ENCODE peak calls at places on chromosomes 6 and 20, in four cellular contexts. O is K562, U is HEK293T, I is GM12878. H is an unnamed sample.

GRCh38 chr20:43717616-43717995 is 9.2 kb downstream of the GTSF1L start:
- DNase-seq in O (no peak), U (no peak), I (no peak), H (no peak)

GRCh38 chr6:105135056-105135455 is 44.8 kb downstream of the POPDC3 start:
- DNase-seq in U (peak), I (no peak), O (no peak), H (peak)

GRCh38 chr20:54041336-54041735 is 29.1 kb downstream of the BCAS1 start:
- DNase-seq in O (no peak), U (no peak), I (no peak), H (no peak)

GRCh38 chr6:13463941-13464340 is 23.5 kb downstream of the GFOD1 start:
- DNase-seq in O (no peak), U (no peak), I (no peak), H (no peak)

GRCh38 chr20:41276317-41276751 is 41.2 kb downstream of the ZHX3 start:
- DNase-seq in O (no peak), I (no peak), U (no peak), H (no peak)

GRCh38 chr6:14165091-14165490 is 47.5 kb downstream of the CD83 start:
- DNase-seq in O (no peak), I (no peak), U (no peak), H (no peak)

GRCh38 chr20:38420232-38421085 is 14.7 kb downstream of the SNHG17 start:
- DNase-seq in I (no peak), O (no peak), U (no peak), H (no peak)

GRCh38 chr20:63177134-63177784 is 38.7 kb downstream of the YTHDF1 start:
- DNase-seq in O (no peak), U (no peak), I (no peak), H (no peak)

GRCh38 chr6:34341481-34341971 is 50.9 kb downstream of the NUDT3 start:
- DNase-seq in U (no peak), I (no peak), O (no peak), H (no peak)

GRCh38 chr20:43046946-43047345 is 142.8 kb downstream of the PTPRT start:
- DNase-seq in O (no peak), U (no peak), I (no peak), H (no peak)

GRCh38 chr20:13105864-13106457 is 97.2 kb downstream of the SPTLC3 start:
- DNase-seq in O (peak), U (peak), I (no peak), H (peak)

GRCh38 chr6:140178550-140179334 is 804.3 kb upstream of the CITED2 start:
- DNase-seq in U (no peak), I (no peak), O (no peak), H (no peak)

GRCh38 chr6:23245559-23245958 is 676.2 kb downstream of the HDGFL1 start:
- DNase-seq in O (no peak), I (no peak), U (no peak), H (no peak)

GRCh38 chr6:99019341-99019740 is 71.6 kb upstream of the FBXL4 start:
- DNase-seq in O (no peak), I (no peak), U (no peak), H (no peak)

GRCh38 chr20:21796059-21796458 is 90.6 kb downstream of the PAX1 start:
- DNase-seq in I (no peak), O (no peak), U (no peak), H (peak)

GRCh38 chr6:68635706-68636513 is 828 bp downstream of the ADGRB3 start:
- DNase-seq in U (peak), O (peak), I (no peak), H (no peak)

GRCh38 chr6:107237992-107238660 is 122.8 kb upstream of the BEND3 start:
- DNase-seq in O (no peak), I (no peak), U (no peak), H (no peak)

GRCh38 chr20:62922451-62922921 is 3.8 kb downstream of the DIDO1 start:
- DNase-seq in I (no peak), U (no peak), O (no peak), H (no peak)

GRCh38 chr6:96939019-96939805 is 14.7 kb downstream of the KLHL32 start:
- DNase-seq in O (no peak), I (no peak), U (no peak), H (no peak)

GRCh38 chr6:112016335-112016734 is 37.6 kb upstream of the CCN6 start:
- DNase-seq in O (no peak), I (no peak), U (no peak), H (no peak)

GRCh38 chr6:130906736-130907381 is 79.7 kb downstream of the SMLR1 start:
- DNase-seq in I (no peak), O (no peak), U (no peak), H (no peak)

GRCh38 chr20:4809707-4810106 is 88.0 kb downstream of the PRND start:
- DNase-seq in O (no peak), I (peak), U (no peak), H (no peak)

GRCh38 chr20:58127731-58128130 is 100.7 kb downstream of the ANKRD60 start:
- DNase-seq in I (no peak), U (no peak), O (no peak), H (peak)

GRCh38 chr20:8079976-8080375 is 52.1 kb upstream of the PLCB1 start:
- DNase-seq in U (no peak), O (no peak), I (no peak), H (no peak)

GRCh38 chr6:89539779-89540178 is 98.8 kb downstream of the LYRM2 start:
- DNase-seq in U (no peak), I (no peak), O (no peak), H (no peak)

GRCh38 chr6:84696181-84696580 is 68.2 kb downstream of the TBX18 start:
- DNase-seq in O (no peak), I (no peak), U (no peak), H (no peak)

GRCh38 chr20:52312131-52312729 is 120.7 kb upstream of the ZFP64 start:
- DNase-seq in U (peak), I (peak), O (peak), H (peak)

GRCh38 chr6:64259372-64259771 is 623.8 kb downstream of the PHF3 start:
- DNase-seq in O (no peak), I (no peak), U (no peak), H (no peak)
- TF ChIP-seq TARDBP in O (no peak), I (no peak), U (no peak), H (no peak)

GRCh38 chr6:116277124-116277523 is 2.6 kb downstream of the TSPYL1 start:
- DNase-seq in U (no peak), O (no peak), I (no peak), H (no peak)

GRCh38 chr6:116278478-116278822 is 1.3 kb downstream of the TSPYL1 start:
- DNase-seq in I (no peak), U (no peak), O (no peak), H (no peak)

GRCh38 chr6:116280161-116280959 is 630 bp upstream of the TSPYL1 start:
- DNase-seq in I (no peak), O (no peak), U (no peak), H (no peak)

GRCh38 chr6:116279232-116280160 is at the start of gene TSPYL1:
- DNase-seq in I (peak), U (peak), O (peak), H (peak)

DNA sequence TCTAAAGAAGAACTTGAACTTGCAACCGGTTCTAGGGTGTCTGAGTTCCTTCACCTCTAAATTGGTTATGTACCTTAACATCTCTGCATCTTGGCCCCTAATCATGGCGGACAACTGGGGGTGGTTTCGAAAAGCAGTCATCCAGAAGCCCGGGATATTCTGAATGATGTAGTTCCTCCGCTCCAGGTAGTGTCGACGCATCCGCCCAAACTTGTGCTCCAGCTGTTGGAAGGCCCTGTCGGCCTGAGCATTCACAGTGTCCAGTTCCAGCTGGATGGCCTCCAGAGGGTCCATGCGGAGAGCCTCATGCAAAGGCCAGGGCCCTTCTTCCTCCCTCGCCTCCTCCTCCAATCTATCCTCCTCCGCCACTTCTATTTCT is 888 bp downstream of the TSPYL1 start:
- DNase-seq in I (no peak), O (no peak), U (no peak), H (peak)
- TF ChIP-seq TARDBP in I (no peak), O (no peak), U (no peak), H (no peak)

GRCh38 chr6:169778646-169779045 is 27.2 kb downstream of the ERMARD start:
- DNase-seq in I (no peak), O (no peak), U (no peak), H (no peak)

GRCh38 chr6:169782966-169783760 is 31.7 kb downstream of the ERMARD start:
- DNase-seq in O (no peak), U (no peak), I (no peak), H (no peak)

GRCh38 chr6:169779092-169779815 is 27.8 kb downstream of the ERMARD start:
- DNase-seq in O (no peak), U (no peak), I (no peak), H (no peak)

GRCh38 chr6:169779896-169780295 is 28.5 kb downstream of the ERMARD start:
- DNase-seq in U (peak), I (no peak), O (no peak), H (no peak)

GRCh38 chr6:169780571-169781091 is 29.2 kb downstream of the ERMARD start:
- DNase-seq in I (no peak), U (no peak), O (no peak), H (peak)
- TF ChIP-seq TARDBP in I (no peak), U (no peak), O (no peak), H (no peak)

DNA sequence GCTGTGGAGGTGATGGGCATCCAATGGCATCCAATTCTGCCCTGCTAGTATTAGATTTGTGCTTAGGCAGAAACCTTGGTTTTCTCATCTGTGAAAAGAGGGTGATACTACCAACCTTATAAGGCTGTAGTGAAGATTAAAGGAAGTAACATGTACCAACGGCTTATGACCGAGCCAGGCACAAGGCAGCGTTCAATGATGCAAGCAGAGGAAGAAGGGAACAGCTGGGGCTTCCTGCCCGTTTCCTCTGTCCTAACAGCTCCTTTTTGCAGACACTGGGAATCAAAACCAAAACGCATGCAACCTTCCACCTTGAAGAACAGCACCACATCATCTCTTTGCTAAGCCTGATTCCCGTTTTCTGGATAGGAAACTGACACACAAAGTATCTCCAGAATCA is 1.2 kb downstream of the SLC22A16 start:
- DNase-seq in O (no peak), I (no peak), U (no peak), H (no peak)
- TF ChIP-seq TARDBP in O (no peak), I (no peak), U (no peak), H (no peak)

GRCh38 chr6:53634184-53634631 is 31.3 kb downstream of the KLHL31 start:
- DNase-seq in O (no peak), I (no peak), U (no peak), H (peak)

GRCh38 chr6:53630533-53631269 is 34.9 kb downstream of the KLHL31 start:
- DNase-seq in U (no peak), O (no peak), I (no peak), H (peak)

GRCh38 chr6:53639520-53639919 is 26.0 kb downstream of the KLHL31 start:
- DNase-seq in I (no peak), U (no peak), O (no peak), H (no peak)

GRCh38 chr6:53640361-53640760 is 25.2 kb downstream of the KLHL31 start:
- DNase-seq in O (no peak), I (no peak), U (no peak), H (no peak)

DNA sequence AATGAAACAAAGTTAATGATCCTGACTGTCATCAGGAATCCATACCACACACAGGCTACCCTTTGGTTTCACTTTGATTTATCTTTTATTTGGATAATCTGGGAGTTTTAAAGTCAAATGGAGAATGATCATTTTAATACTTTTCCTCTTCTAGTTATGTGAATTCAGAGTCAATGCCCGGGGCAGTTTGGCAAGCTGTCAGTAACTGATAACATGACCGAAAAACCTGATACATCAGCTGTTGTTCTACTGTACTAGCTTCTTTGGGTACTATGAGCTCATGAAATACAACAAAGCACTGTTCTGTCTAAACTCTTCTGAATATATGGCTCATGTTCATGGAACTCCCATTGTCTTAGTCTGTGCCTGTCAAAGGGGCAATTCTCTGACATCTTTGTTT is 30.2 kb downstream of the KLHL31 start:
- DNase-seq in U (no peak), I (no peak), O (no peak), H (peak)
- TF ChIP-seq TARDBP in U (no peak), I (no peak), O (no peak), H (no peak)

GRCh38 chr6:147063469-147064031 is 140.7 kb upstream of the STXBP5 start:
- DNase-seq in I (no peak), U (no peak), O (no peak), H (peak)
- TF ChIP-seq TARDBP in I (no peak), U (no peak), O (no peak), H (no peak)

H was measured in HepG2.